ENCODE peak calls at places on chromosome 3, in six cellular contexts. One of them, this sample, is unnamed.

GRCh38 chr3:50411229-50411628 is 51.9 kb upstream of the TMEM115 start:
- DNase-seq in NCI-H1417: no peak
- DNase-seq in NCI-H510A: no peak
- DNase-seq in HT1080: peak; percentile 50
- DNase-seq in choroid plexus epithelial cell: no peak
- DNase-seq in AG20443: no peak
- DNase-seq in this sample: no peak

GRCh38 chr3:55486101-55486856 is 827 bp downstream of the WNT5A start:
- DNase-seq in NCI-H1417: no peak
- DNase-seq in NCI-H510A: no peak
- DNase-seq in HT1080: peak; percentile 57
- DNase-seq in choroid plexus epithelial cell: peak; percentile 86
- DNase-seq in AG20443: peak; percentile 59
- DNase-seq in this sample: no peak

GRCh38 chr3:99640214-99640851 is 1.9 kb downstream of the COL8A1 start:
- DNase-seq in NCI-H1417: no peak
- DNase-seq in NCI-H510A: no peak
- DNase-seq in HT1080: no peak
- DNase-seq in choroid plexus epithelial cell: peak; percentile 79
- DNase-seq in AG20443: no peak
- DNase-seq in this sample: no peak

GRCh38 chr3:82261013-82261412 is 499.6 kb upstream of the GBE1 start:
- DNase-seq in NCI-H1417: no peak
- DNase-seq in NCI-H510A: no peak
- DNase-seq in HT1080: no peak
- DNase-seq in choroid plexus epithelial cell: no peak
- DNase-seq in AG20443: no peak
- DNase-seq in this sample: no peak

GRCh38 chr3:195208183-195208582 is 62.8 kb downstream of the XXYLT1 start:
- DNase-seq in NCI-H1417: no peak
- DNase-seq in NCI-H510A: no peak
- DNase-seq in HT1080: no peak
- DNase-seq in choroid plexus epithelial cell: no peak
- DNase-seq in AG20443: no peak
- DNase-seq in this sample: no peak

GRCh38 chr3:71225951-71226564 is 357.5 kb downstream of the FOXP1 start:
- DNase-seq in NCI-H1417: no peak
- DNase-seq in NCI-H510A: no peak
- DNase-seq in HT1080: no peak
- DNase-seq in choroid plexus epithelial cell: no peak
- DNase-seq in AG20443: peak; percentile 25
- DNase-seq in this sample: no peak

GRCh38 chr3:167406876-167407492 is 26.9 kb upstream of the ZBBX start:
- DNase-seq in NCI-H1417: peak; percentile 34
- DNase-seq in NCI-H510A: peak; percentile 32
- DNase-seq in HT1080: peak; percentile 87
- DNase-seq in choroid plexus epithelial cell: peak; percentile 38
- DNase-seq in AG20443: peak; percentile 44
- DNase-seq in this sample: peak; percentile 3

GRCh38 chr3:194161181-194162045 is 25.5 kb downstream of the HES1 start:
- DNase-seq in NCI-H1417: no peak
- DNase-seq in NCI-H510A: no peak
- DNase-seq in HT1080: no peak
- DNase-seq in choroid plexus epithelial cell: no peak
- DNase-seq in AG20443: no peak
- DNase-seq in this sample: no peak

GRCh38 chr3:174202561-174202960 is 656.6 kb upstream of the NAALADL2 start:
- DNase-seq in NCI-H1417: no peak
- DNase-seq in NCI-H510A: no peak
- DNase-seq in HT1080: peak; percentile 67
- DNase-seq in choroid plexus epithelial cell: peak; percentile 7
- DNase-seq in AG20443: no peak
- DNase-seq in this sample: no peak

GRCh38 chr3:134189848-134190247 is 60.8 kb downstream of the RYK start:
- DNase-seq in NCI-H1417: no peak
- DNase-seq in NCI-H510A: no peak
- DNase-seq in HT1080: no peak
- DNase-seq in choroid plexus epithelial cell: peak; percentile 61
- DNase-seq in AG20443: no peak
- DNase-seq in this sample: no peak

GRCh38 chr3:171971919-171972526 is 67.4 kb upstream of the FNDC3B start:
- DNase-seq in NCI-H1417: no peak
- DNase-seq in NCI-H510A: no peak
- DNase-seq in HT1080: no peak
- DNase-seq in choroid plexus epithelial cell: peak; percentile 64
- DNase-seq in AG20443: no peak
- DNase-seq in this sample: no peak

GRCh38 chr3:57557088-57557537 is 1.0 kb downstream of the PDE12 start:
- DNase-seq in NCI-H1417: no peak
- DNase-seq in NCI-H510A: no peak
- DNase-seq in HT1080: peak; percentile 20
- DNase-seq in choroid plexus epithelial cell: peak; percentile 58
- DNase-seq in AG20443: peak; percentile 53
- DNase-seq in this sample: no peak

GRCh38 chr3:154126651-154127050 is 5.5 kb downstream of the ARHGEF26 start:
- DNase-seq in NCI-H1417: no peak
- DNase-seq in NCI-H510A: no peak
- DNase-seq in HT1080: no peak
- DNase-seq in choroid plexus epithelial cell: no peak
- DNase-seq in AG20443: no peak
- DNase-seq in this sample: no peak

GRCh38 chr3:194804796-194805195 is 119.1 kb downstream of the FAM43A start:
- DNase-seq in NCI-H1417: no peak
- DNase-seq in NCI-H510A: no peak
- DNase-seq in HT1080: no peak
- DNase-seq in choroid plexus epithelial cell: no peak
- DNase-seq in AG20443: no peak
- DNase-seq in this sample: no peak